ENCODE peak calls at places on chromosomes 12 and 14, in six cellular contexts. One of them, this sample, is unnamed.

GRCh38 chr12:2557589-2557988 is 237.2 kb upstream of the FKBP4 start:
- DNase-seq in fibroblast of lung: no peak
- DNase-seq in OCI-LY7: no peak
- DNase-seq in left ventricle myocardium inferior: no peak
- DNase-seq in mesendoderm: no peak
- DNase-seq in GM23248: no peak
- DNase-seq in this sample: no peak

GRCh38 chr12:106358410-106359241 is 1.1 kb downstream of the POLR3B start:
- DNase-seq in left ventricle myocardium inferior: no peak
- DNase-seq in mesendoderm: peak; percentile 73
- DNase-seq in GM23248: peak; percentile 29
- DNase-seq in fibroblast of lung: peak; percentile 77
- DNase-seq in OCI-LY7: peak; percentile 4
- DNase-seq in this sample: no peak

GRCh38 chr12:30969606-30970395 is 43.3 kb downstream of the TSPAN11 start:
- DNase-seq in mesendoderm: no peak
- DNase-seq in fibroblast of lung: no peak
- DNase-seq in OCI-LY7: no peak
- DNase-seq in left ventricle myocardium inferior: no peak
- DNase-seq in GM23248: no peak
- DNase-seq in this sample: peak; percentile 3

GRCh38 chr12:120234643-120235368 is 30.7 kb downstream of the PXN start:
- DNase-seq in fibroblast of lung: peak; percentile 99
- DNase-seq in GM23248: peak; percentile 99
- DNase-seq in left ventricle myocardium inferior: peak; percentile 86
- DNase-seq in mesendoderm: peak; percentile 98
- DNase-seq in OCI-LY7: peak; percentile 19
- DNase-seq in this sample: peak; percentile 83

GRCh38 chr14:101380940-101381339 is 180.4 kb upstream of the DIO3 start:
- DNase-seq in fibroblast of lung: no peak
- DNase-seq in left ventricle myocardium inferior: no peak
- DNase-seq in OCI-LY7: no peak
- DNase-seq in mesendoderm: no peak
- DNase-seq in GM23248: no peak
- DNase-seq in this sample: no peak

GRCh38 chr12:54032627-54033100 is at the start of gene HOXC5:
- DNase-seq in OCI-LY7: peak; percentile 75
- DNase-seq in GM23248: peak; percentile 81
- DNase-seq in mesendoderm: peak; percentile 89
- DNase-seq in fibroblast of lung: peak; percentile 74
- DNase-seq in left ventricle myocardium inferior: peak; percentile 51
- DNase-seq in this sample: peak; percentile 60

GRCh38 chr12:122080149-122081107 is 1.9 kb downstream of the MLXIP start:
- DNase-seq in left ventricle myocardium inferior: peak; percentile 53
- DNase-seq in mesendoderm: peak; percentile 60
- DNase-seq in GM23248: peak; percentile 86
- DNase-seq in OCI-LY7: no peak
- DNase-seq in fibroblast of lung: peak; percentile 87
- DNase-seq in this sample: peak; percentile 68

GRCh38 chr12:2535583-2536187 is 259.1 kb upstream of the FKBP4 start:
- DNase-seq in fibroblast of lung: no peak
- DNase-seq in left ventricle myocardium inferior: no peak
- DNase-seq in mesendoderm: no peak
- DNase-seq in OCI-LY7: no peak
- DNase-seq in GM23248: peak; percentile 4
- DNase-seq in this sample: no peak

GRCh38 chr14:75139185-75139584 is 12.3 kb upstream of the NEK9 start:
- DNase-seq in OCI-LY7: no peak
- DNase-seq in GM23248: no peak
- DNase-seq in fibroblast of lung: no peak
- DNase-seq in left ventricle myocardium inferior: no peak
- DNase-seq in mesendoderm: no peak
- DNase-seq in this sample: no peak

GRCh38 chr14:67167420-67168109 is 21.7 kb upstream of the GARIN2 start:
- DNase-seq in fibroblast of lung: no peak
- DNase-seq in OCI-LY7: no peak
- DNase-seq in left ventricle myocardium inferior: no peak
- DNase-seq in mesendoderm: peak; percentile 85
- DNase-seq in GM23248: peak; percentile 25
- DNase-seq in this sample: no peak

GRCh38 chr12:23831739-23832138 is 117.7 kb downstream of the SOX5 start:
- DNase-seq in mesendoderm: no peak
- DNase-seq in fibroblast of lung: no peak
- DNase-seq in GM23248: no peak
- DNase-seq in left ventricle myocardium inferior: no peak
- DNase-seq in OCI-LY7: no peak
- DNase-seq in this sample: no peak

GRCh38 chr14:36204674-36205073 is 28.2 kb upstream of the PTCSC3 start:
- DNase-seq in GM23248: no peak
- DNase-seq in fibroblast of lung: no peak
- DNase-seq in mesendoderm: no peak
- DNase-seq in OCI-LY7: no peak
- DNase-seq in left ventricle myocardium inferior: no peak
- DNase-seq in this sample: no peak

GRCh38 chr12:95316798-95317197 is 99.2 kb downstream of the VEZT start:
- DNase-seq in GM23248: no peak
- DNase-seq in fibroblast of lung: no peak
- DNase-seq in left ventricle myocardium inferior: no peak
- DNase-seq in OCI-LY7: no peak
- DNase-seq in mesendoderm: no peak
- DNase-seq in this sample: no peak

GRCh38 chr12:76216585-76217472 is 131.4 kb downstream of the BBS10 start:
- DNase-seq in GM23248: no peak
- DNase-seq in mesendoderm: no peak
- DNase-seq in fibroblast of lung: no peak
- DNase-seq in OCI-LY7: no peak
- DNase-seq in left ventricle myocardium inferior: no peak
- DNase-seq in this sample: no peak

GRCh38 chr14:101243587-101244338 is 317.5 kb upstream of the DIO3 start:
- DNase-seq in GM23248: no peak
- DNase-seq in mesendoderm: no peak
- DNase-seq in fibroblast of lung: no peak
- DNase-seq in left ventricle myocardium inferior: no peak
- DNase-seq in OCI-LY7: no peak
- DNase-seq in this sample: no peak

GRCh38 chr12:70758494-70758845 is 121.2 kb upstream of the PTPRB start:
- DNase-seq in GM23248: no peak
- DNase-seq in fibroblast of lung: no peak
- DNase-seq in OCI-LY7: no peak
- DNase-seq in left ventricle myocardium inferior: no peak
- DNase-seq in mesendoderm: no peak
- DNase-seq in this sample: no peak

GRCh38 chr12:52184813-52185212 is 7.0 kb downstream of the KRT80 start:
- DNase-seq in left ventricle myocardium inferior: no peak
- DNase-seq in GM23248: no peak
- DNase-seq in mesendoderm: no peak
- DNase-seq in OCI-LY7: no peak
- DNase-seq in fibroblast of lung: no peak
- DNase-seq in this sample: no peak

GRCh38 chr12:53700567-53700966 is 24.7 kb upstream of the ATP5MC2 start:
- DNase-seq in left ventricle myocardium inferior: no peak
- DNase-seq in fibroblast of lung: no peak
- DNase-seq in mesendoderm: no peak
- DNase-seq in OCI-LY7: no peak
- DNase-seq in GM23248: peak; percentile 22
- DNase-seq in this sample: no peak

GRCh38 chr14:49957089-49957852 is 64.4 kb downstream of the ARF6 start:
- DNase-seq in fibroblast of lung: no peak
- DNase-seq in GM23248: no peak
- DNase-seq in OCI-LY7: no peak
- DNase-seq in mesendoderm: peak; percentile 26
- DNase-seq in left ventricle myocardium inferior: no peak
- DNase-seq in this sample: no peak

GRCh38 chr14:44494125-44494524 is 13.0 kb downstream of the FSCB start:
- DNase-seq in OCI-LY7: no peak
- DNase-seq in fibroblast of lung: no peak
- DNase-seq in left ventricle myocardium inferior: no peak
- DNase-seq in mesendoderm: no peak
- DNase-seq in GM23248: no peak
- DNase-seq in this sample: no peak

GRCh38 chr14:94423465-94424056 is 29.0 kb downstream of the SERPINA11 start:
- DNase-seq in left ventricle myocardium inferior: peak; percentile 55
- DNase-seq in OCI-LY7: peak; percentile 56
- DNase-seq in fibroblast of lung: peak; percentile 60
- DNase-seq in mesendoderm: peak; percentile 91
- DNase-seq in GM23248: peak; percentile 84
- DNase-seq in this sample: peak; percentile 86

GRCh38 chr12:14613718-14614117 is 46.0 kb upstream of the PLBD1 start:
- DNase-seq in OCI-LY7: peak; percentile 97
- DNase-seq in fibroblast of lung: no peak
- DNase-seq in left ventricle myocardium inferior: no peak
- DNase-seq in GM23248: no peak
- DNase-seq in mesendoderm: no peak
- DNase-seq in this sample: no peak

GRCh38 chr14:104973215-104974145 is 4.7 kb downstream of the AHNAK2 start:
- DNase-seq in left ventricle myocardium inferior: peak; percentile 57
- DNase-seq in mesendoderm: peak; percentile 90
- DNase-seq in GM23248: peak; percentile 100
- DNase-seq in fibroblast of lung: peak; percentile 95
- DNase-seq in OCI-LY7: no peak
- DNase-seq in this sample: peak; percentile 87

GRCh38 chr12:27615331-27615891 is 80.8 kb upstream of the REP15 start:
- DNase-seq in left ventricle myocardium inferior: no peak
- DNase-seq in OCI-LY7: no peak
- DNase-seq in mesendoderm: peak; percentile 70
- DNase-seq in fibroblast of lung: no peak
- DNase-seq in GM23248: peak; percentile 74
- DNase-seq in this sample: no peak

GRCh38 chr12:88562846-88563582 is 17.3 kb downstream of the KITLG start:
- DNase-seq in fibroblast of lung: peak; percentile 50
- DNase-seq in left ventricle myocardium inferior: no peak
- DNase-seq in GM23248: peak; percentile 91
- DNase-seq in mesendoderm: peak; percentile 42
- DNase-seq in OCI-LY7: no peak
- DNase-seq in this sample: no peak

GRCh38 chr12:88562151-88562550 is 18.1 kb downstream of the KITLG start:
- DNase-seq in GM23248: no peak
- DNase-seq in OCI-LY7: no peak
- DNase-seq in left ventricle myocardium inferior: no peak
- DNase-seq in mesendoderm: no peak
- DNase-seq in fibroblast of lung: no peak
- DNase-seq in this sample: no peak

GRCh38 chr12:88571543-88571942 is 8.7 kb downstream of the KITLG start:
- DNase-seq in OCI-LY7: no peak
- DNase-seq in mesendoderm: no peak
- DNase-seq in fibroblast of lung: no peak
- DNase-seq in GM23248: peak; percentile 59
- DNase-seq in left ventricle myocardium inferior: no peak
- DNase-seq in this sample: no peak

GRCh38 chr12:88570103-88570502 is 10.2 kb downstream of the KITLG start:
- DNase-seq in GM23248: peak; percentile 75
- DNase-seq in OCI-LY7: no peak
- DNase-seq in left ventricle myocardium inferior: no peak
- DNase-seq in mesendoderm: peak; percentile 57
- DNase-seq in fibroblast of lung: peak; percentile 68
- DNase-seq in this sample: no peak

GRCh38 chr12:88566430-88566829 is 13.8 kb downstream of the KITLG start:
- DNase-seq in fibroblast of lung: no peak
- DNase-seq in GM23248: no peak
- DNase-seq in OCI-LY7: no peak
- DNase-seq in left ventricle myocardium inferior: no peak
- DNase-seq in mesendoderm: no peak
- DNase-seq in this sample: no peak
- H3K4me1 ChIP-seq in fibroblast of lung: peaks cover 7% of the 10 kb centered on the region
- H3K4me1 ChIP-seq in GM23248: peaks cover 77% of the 10 kb centered on the region
- H3K4me1 ChIP-seq in OCI-LY7: no peaks in the 10 kb centered on the region
- H3K4me1 ChIP-seq in left ventricle myocardium inferior: peaks cover 51% of the 10 kb centered on the region
- H3K4me1 ChIP-seq in mesendoderm: peaks cover 3% of the 10 kb centered on the region
- H3K4me1 ChIP-seq in this sample: peaks cover 38% of the 10 kb centered on the region

GRCh38 chr14:93059260-93059659 is 56.5 kb downstream of the ITPK1 start:
- DNase-seq in mesendoderm: no peak
- DNase-seq in left ventricle myocardium inferior: no peak
- DNase-seq in fibroblast of lung: no peak
- DNase-seq in OCI-LY7: no peak
- DNase-seq in GM23248: no peak
- DNase-seq in this sample: no peak
- H3K4me1 ChIP-seq in mesendoderm: no peaks in the 10 kb centered on the region
- H3K4me1 ChIP-seq in left ventricle myocardium inferior: peaks cover 78% of the 10 kb centered on the region
- H3K4me1 ChIP-seq in fibroblast of lung: peaks cover 9% of the 10 kb centered on the region
- H3K4me1 ChIP-seq in OCI-LY7: peaks cover 6% of the 10 kb centered on the region
- H3K4me1 ChIP-seq in GM23248: peaks cover 15% of the 10 kb centered on the region
- H3K4me1 ChIP-seq in this sample: peaks cover 33% of the 10 kb centered on the region

DNA sequence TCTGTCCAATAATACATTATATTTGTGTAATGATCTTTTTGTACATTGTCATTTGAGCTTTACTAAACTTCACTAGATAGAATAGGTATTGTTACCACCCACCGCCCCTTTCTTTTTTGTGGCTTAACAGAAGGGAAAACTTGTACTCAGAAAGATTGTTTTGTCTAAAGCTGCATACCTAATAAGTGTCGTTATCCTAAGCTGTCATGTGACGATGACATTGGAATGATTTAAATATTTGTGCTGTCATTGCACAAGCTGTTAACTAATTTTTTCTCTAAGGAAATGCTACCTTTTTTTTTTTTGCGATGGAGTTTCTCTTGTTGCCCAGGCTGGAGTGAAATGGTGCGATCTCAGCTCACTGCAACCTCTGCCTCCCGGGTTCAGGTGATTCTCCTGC is 3.6 kb downstream of the DIP2B start:
- DNase-seq in mesendoderm: no peak
- DNase-seq in fibroblast of lung: no peak
- DNase-seq in left ventricle myocardium inferior: no peak
- DNase-seq in GM23248: peak; percentile 29
- DNase-seq in OCI-LY7: no peak
- DNase-seq in this sample: no peak
- H3K4me1 ChIP-seq in mesendoderm: no peaks in the 10 kb centered on the region
- H3K4me1 ChIP-seq in fibroblast of lung: no peaks in the 10 kb centered on the region
- H3K4me1 ChIP-seq in left ventricle myocardium inferior: peaks cover 61% of the 10 kb centered on the region
- H3K4me1 ChIP-seq in GM23248: peaks cover 23% of the 10 kb centered on the region
- H3K4me1 ChIP-seq in OCI-LY7: peaks cover 11% of the 10 kb centered on the region
- H3K4me1 ChIP-seq in this sample: peaks cover 35% of the 10 kb centered on the region

GRCh38 chr14:77660754-77661153 is 44.3 kb upstream of the SPTLC2 start:
- DNase-seq in OCI-LY7: no peak
- DNase-seq in GM23248: no peak
- DNase-seq in left ventricle myocardium inferior: no peak
- DNase-seq in fibroblast of lung: no peak
- DNase-seq in mesendoderm: no peak
- DNase-seq in this sample: no peak
- H3K4me1 ChIP-seq in OCI-LY7: peaks cover 6% of the 10 kb centered on the region
- H3K4me1 ChIP-seq in GM23248: no peaks in the 10 kb centered on the region
- H3K4me1 ChIP-seq in left ventricle myocardium inferior: peaks cover 8% of the 10 kb centered on the region
- H3K4me1 ChIP-seq in fibroblast of lung: no peaks in the 10 kb centered on the region
- H3K4me1 ChIP-seq in mesendoderm: no peaks in the 10 kb centered on the region
- H3K4me1 ChIP-seq in this sample: no peaks in the 10 kb centered on the region